ENCODE peak calls at places on chromosomes 13 and 19, in seven cellular contexts. A, L, Q, D, X, B and H are unnamed samples.

GRCh38 chr13:32075150-32075851 is 43.7 kb downstream of the FRY start:
- DNase-seq in A (no peak), L (no peak), Q (no peak), D (no peak), X (no peak), B (no peak), H (no peak)

GRCh38 chr13:99909836-99910619 is 61.5 kb downstream of the ZIC5 start:
- DNase-seq in A (no peak), L (no peak), Q (no peak), D (no peak), X (no peak), B (no peak), H (no peak)

GRCh38 chr13:50236898-50237318 is 221.7 kb downstream of the KCNRG start:
- DNase-seq in A (no peak), L (no peak), Q (no peak), D (no peak), X (no peak), B (peak; percentile 4), H (no peak)

GRCh38 chr13:101618440-101619187 is 166.1 kb downstream of the ITGBL1 start:
- DNase-seq in A (no peak), L (no peak), Q (no peak), D (no peak), X (no peak), B (no peak), H (no peak)

GRCh38 chr19:18230941-18231734 is 4.9 kb upstream of the PDE4C start:
- DNase-seq in A (no peak), L (no peak), Q (no peak), D (no peak), X (no peak), B (no peak), H (no peak)

GRCh38 chr19:52653161-52653560 is 15.0 kb upstream of the ZNF83 start:
- DNase-seq in A (no peak), L (no peak), Q (no peak), D (no peak), X (no peak), B (no peak), H (no peak)

GRCh38 chr13:106527806-106528205 is 7.7 kb downstream of the EFNB2 start:
- DNase-seq in A (no peak), L (no peak), Q (no peak), D (no peak), X (no peak), B (no peak), H (no peak)

GRCh38 chr19:10228925-10229324 is 2.2 kb downstream of the S1PR2 start:
- DNase-seq in A (no peak), L (no peak), Q (no peak), D (no peak), X (peak; percentile 66), B (no peak), H (no peak)

GRCh38 chr13:48573213-48573612 is 40.3 kb upstream of the RCBTB2 start:
- DNase-seq in A (no peak), L (no peak), Q (no peak), D (no peak), X (no peak), B (no peak), H (no peak)

GRCh38 chr19:8446055-8446709 is 1.4 kb downstream of the HNRNPM start:
- DNase-seq in A (no peak), L (no peak), Q (no peak), D (no peak), X (no peak), B (no peak), H (no peak)

GRCh38 chr19:7500811-7501450 is 12.1 kb upstream of the PEX11G start:
- DNase-seq in A (peak; percentile 78), L (no peak), Q (peak; percentile 81), D (peak; percentile 86), X (peak; percentile 89), B (no peak), H (peak; percentile 88)

GRCh38 chr13:66992183-66992582 is 238.0 kb downstream of the PCDH9 start:
- DNase-seq in A (no peak), L (no peak), Q (no peak), D (no peak), X (no peak), B (no peak), H (no peak)

GRCh38 chr19:53823380-53824120 is 564 bp downstream of the NLRP12 start:
- DNase-seq in A (no peak), L (peak; percentile 37), Q (no peak), D (no peak), X (no peak), B (no peak), H (no peak)

GRCh38 chr13:37192986-37193385 is 87.5 kb upstream of the CSNK1A1L start:
- DNase-seq in A (no peak), L (no peak), Q (no peak), D (no peak), X (no peak), B (no peak), H (no peak)

GRCh38 chr13:52348983-52349780 is 56.8 kb downstream of the THSD1 start:
- DNase-seq in A (peak; percentile 73), L (no peak), Q (no peak), D (no peak), X (no peak), B (no peak), H (no peak)

GRCh38 chr13:95862401-95862800 is 185.5 kb downstream of the DNAJC3 start:
- DNase-seq in A (no peak), L (no peak), Q (no peak), D (no peak), X (no peak), B (no peak), H (no peak)

GRCh38 chr13:93290503-93290902 is 63.9 kb downstream of the GPC6 start:
- DNase-seq in A (no peak), L (no peak), Q (no peak), D (no peak), X (no peak), B (no peak), H (no peak)

GRCh38 chr13:113656015-113656588 is 1.9 kb downstream of the ATP4B start:
- DNase-seq in A (no peak), L (peak; percentile 16), Q (peak; percentile 29), D (peak; percentile 26), X (no peak), B (no peak), H (peak; percentile 66)

GRCh38 chr13:50400930-50401553 is 385.8 kb downstream of the KCNRG start:
- DNase-seq in A (no peak), L (no peak), Q (no peak), D (no peak), X (no peak), B (no peak), H (no peak)

GRCh38 chr13:52165410-52165809 is 6.0 kb upstream of the NEK3 start:
- DNase-seq in A (no peak), L (no peak), Q (no peak), D (no peak), X (no peak), B (no peak), H (no peak)

DNA sequence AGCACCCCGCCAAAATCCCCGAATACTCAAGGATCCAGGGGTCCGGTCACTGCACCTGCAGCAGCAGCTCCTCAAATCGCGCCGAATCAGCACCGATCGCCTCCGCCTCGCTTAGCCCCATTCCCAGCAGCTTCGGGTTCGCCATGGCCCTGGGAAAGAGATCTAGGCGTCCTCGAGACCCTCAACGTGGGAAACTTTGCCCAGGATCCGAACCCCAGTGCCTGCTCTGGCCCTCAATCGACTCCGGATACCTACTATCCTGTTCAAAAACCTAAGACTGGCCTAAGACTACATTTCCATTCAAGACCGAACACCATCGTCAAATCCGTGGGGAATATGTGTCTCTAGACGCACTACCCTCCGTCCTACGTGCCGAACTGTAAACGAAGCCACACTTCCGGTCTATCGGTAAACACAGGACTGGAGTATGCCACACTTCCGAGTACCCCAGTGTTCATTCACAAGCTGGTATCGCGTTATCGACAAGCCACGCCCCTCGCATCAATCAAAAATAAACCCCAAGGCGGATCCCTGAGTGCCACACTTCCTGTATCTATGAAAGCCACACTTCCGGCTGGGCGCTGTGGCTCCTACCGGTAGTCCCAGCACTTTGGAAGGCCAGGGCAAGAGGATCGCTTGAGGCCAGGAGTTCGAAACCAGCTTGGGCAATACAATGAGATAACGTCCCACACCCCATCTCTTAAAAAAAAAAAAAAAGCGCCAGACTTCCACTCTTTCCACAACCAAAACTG is at the start of gene PIH1D1:
- DNase-seq in A (peak; percentile 99), L (peak; percentile 99), Q (peak; percentile 94), D (peak; percentile 97), X (peak; percentile 99), B (peak; percentile 89), H (peak; percentile 95)
- TF ChIP-seq CTCF in A (no peak), L (no peak), Q (no peak), D (peak; percentile 21), X (no peak), B (no peak), H (peak; percentile 45)

GRCh38 chr19:20367811-20368294 is 197.7 kb downstream of the ZNF737 start:
- DNase-seq in A (no peak), L (no peak), Q (no peak), D (no peak), X (peak; percentile 75), B (no peak), H (no peak)
- TF ChIP-seq CTCF in A (no peak), L (no peak), Q (no peak), D (no peak), X (peak; percentile 35), B (no peak), H (peak; percentile 22)

GRCh38 chr19:632228-633067 is 889 bp downstream of the POLRMT start:
- DNase-seq in A (no peak), L (peak; percentile 39), Q (peak; percentile 68), D (peak; percentile 78), X (peak; percentile 67), B (no peak), H (no peak)
- TF ChIP-seq CTCF in A (no peak), L (no peak), Q (no peak), D (no peak), X (no peak), B (no peak), H (no peak)

DNA sequence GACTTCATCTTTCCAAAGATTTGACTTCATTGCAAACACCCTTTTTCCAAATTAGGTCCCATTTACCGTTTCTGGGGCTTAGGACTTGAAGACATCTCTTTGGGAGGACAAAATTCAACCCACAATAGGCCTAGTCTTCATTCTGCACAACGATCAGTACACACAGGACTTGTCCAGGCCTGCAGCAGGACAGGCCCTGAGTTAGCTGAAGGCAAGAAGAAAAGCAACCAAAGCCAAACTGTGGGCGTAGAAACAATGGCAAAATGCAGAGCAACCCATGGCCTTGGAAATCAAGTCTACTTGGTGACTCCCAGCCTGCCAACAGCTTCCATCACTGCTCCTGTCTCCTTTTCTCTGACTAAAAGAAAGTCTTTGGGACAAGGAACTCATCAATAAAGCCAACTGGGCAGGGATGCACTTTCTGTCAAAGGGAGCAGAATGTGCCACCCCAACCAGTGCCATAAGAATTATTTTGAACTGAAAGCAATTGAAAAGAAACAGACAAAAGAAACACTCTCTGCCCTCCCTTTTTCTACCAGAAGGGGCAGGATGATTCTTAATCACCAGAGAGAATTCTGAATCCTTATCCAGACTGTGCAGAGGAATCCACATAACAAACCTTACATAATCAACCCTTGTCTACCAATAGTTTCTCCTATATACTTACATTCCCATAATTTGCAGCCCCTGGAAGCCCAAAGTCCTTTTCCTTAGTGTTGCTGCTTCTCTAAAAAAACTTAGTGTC is 520.9 kb upstream of the NBEA start:
- DNase-seq in A (no peak), L (no peak), Q (no peak), D (no peak), X (no peak), B (no peak), H (no peak)
- TF ChIP-seq CTCF in A (peak; percentile 43), L (no peak), Q (peak; percentile 21), D (no peak), X (peak; percentile 48), B (no peak), H (peak; percentile 62)

GRCh38 chr19:13029893-13030292 is 34.6 kb downstream of the NFIX start:
- DNase-seq in A (no peak), L (no peak), Q (no peak), D (no peak), X (peak; percentile 63), B (no peak), H (no peak)
- TF ChIP-seq CTCF in A (peak; percentile 75), L (peak; percentile 54), Q (no peak), D (no peak), X (peak; percentile 77), B (no peak), H (peak; percentile 16)